ENCODE peak calls at places on chromosomes 2 and 18, in seven cellular contexts. D, X, V, U, B, L and I are unnamed samples.

GRCh38 chr2:120825370-120826259 is 89.9 kb downstream of the GLI2 start:
- DNase-seq in V (peak; percentile 90), U (peak; percentile 94), L (no peak), B (peak; percentile 26), X (no peak), D (no peak), I (peak; percentile 67)

GRCh38 chr2:219308142-219309093 is 783 bp downstream of the PTPRN start:
- DNase-seq in B (peak; percentile 86), U (peak; percentile 72), X (peak; percentile 85), D (peak; percentile 89), V (peak; percentile 65), L (peak; percentile 97), I (peak; percentile 89)

GRCh38 chr2:70002241-70002896 is 40.9 kb upstream of the ASPRV1 start:
- DNase-seq in B (no peak), L (peak; percentile 35), D (no peak), X (no peak), V (no peak), U (no peak), I (no peak)

GRCh38 chr18:28781616-28782362 is 604.9 kb upstream of the CDH2 start:
- DNase-seq in X (no peak), V (no peak), U (no peak), B (no peak), D (no peak), L (no peak), I (no peak)

GRCh38 chr18:59712311-59712710 is 15.1 kb upstream of the CCBE1 start:
- DNase-seq in V (no peak), B (no peak), L (no peak), D (no peak), U (no peak), X (no peak), I (no peak)

GRCh38 chr2:109185338-109185737 is 56.3 kb downstream of the SH3RF3 start:
- DNase-seq in U (peak; percentile 56), B (no peak), V (peak; percentile 95), X (no peak), D (no peak), L (no peak), I (peak; percentile 57)

GRCh38 chr2:19104503-19104902 is 253.9 kb downstream of the OSR1 start:
- DNase-seq in D (no peak), X (no peak), L (no peak), B (peak; percentile 62), U (no peak), V (no peak), I (no peak)

GRCh38 chr2:41160439-41160838 is 708.5 kb upstream of the SLC8A1 start:
- DNase-seq in D (no peak), B (peak; percentile 57), U (peak; percentile 13), L (no peak), V (no peak), X (no peak), I (peak; percentile 13)

GRCh38 chr2:42013409-42013808 is 34.4 kb upstream of the PKDCC start:
- DNase-seq in V (no peak), B (peak; percentile 69), D (no peak), X (no peak), L (no peak), U (peak; percentile 53), I (no peak)

DNA sequence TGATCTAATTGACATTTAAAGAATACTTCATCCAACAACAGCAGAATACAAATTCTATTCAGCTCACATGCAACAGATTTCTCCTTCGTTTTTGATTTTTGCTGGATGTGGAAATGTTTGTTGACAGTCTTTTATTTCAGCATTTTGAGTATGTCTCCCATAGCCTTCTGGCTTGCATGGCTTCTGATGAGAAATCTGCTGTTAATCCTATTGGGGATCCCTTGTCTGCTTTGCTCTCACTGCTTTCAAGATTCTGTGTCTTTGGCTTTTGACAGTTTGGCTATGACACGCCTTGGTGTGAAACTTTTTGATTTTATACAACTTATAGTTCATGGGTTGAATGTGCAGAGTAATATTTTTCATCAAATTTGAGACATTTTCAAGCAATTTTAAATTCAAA is 44.7 kb downstream of the TRABD2A start:
- DNase-seq in B (no peak), V (no peak), L (no peak), U (no peak), X (no peak), D (no peak), I (no peak)
- H2AK5ac ChIP-seq in B (no peak overlapping the region), V (no peak overlapping the region), L (no peak overlapping the region), U (no peak overlapping the region), X (no peak overlapping the region), D (no peak overlapping the region), I (no peak overlapping the region)

GRCh38 chr2:12063210-12063609 is 316.8 kb downstream of the LPIN1 start:
- DNase-seq in V (no peak), D (no peak), U (no peak), L (no peak), B (no peak), X (no peak), I (no peak)
- H3K4me1 ChIP-seq in V (peaks cover 13% of the 10 kb centered on the region), D (peaks cover 3% of the 10 kb centered on the region), U (peaks cover 4% of the 10 kb centered on the region), L (no peaks in the 10 kb centered on the region), B (no peaks in the 10 kb centered on the region), X (no peaks in the 10 kb centered on the region), I (no peaks in the 10 kb centered on the region)

DNA sequence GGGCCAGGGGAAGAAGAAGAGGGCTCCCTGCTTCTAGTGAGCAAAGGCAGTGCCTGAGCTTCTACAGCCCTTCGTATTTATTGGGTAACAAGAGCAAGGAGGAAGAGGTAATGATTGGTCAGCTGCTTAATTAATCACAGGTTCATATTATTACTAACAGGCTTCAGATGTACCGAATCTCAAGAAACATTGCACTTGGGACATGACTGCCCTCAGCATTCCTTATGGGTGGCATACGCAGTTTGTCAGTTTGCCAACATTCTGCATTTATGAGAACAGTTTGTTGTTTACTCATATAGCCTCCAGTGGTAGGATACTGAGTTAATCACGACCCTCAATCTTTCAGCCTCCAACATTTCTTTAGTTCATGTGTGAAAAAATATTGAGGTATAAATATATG is 84.5 kb downstream of the HIBCH start:
- DNase-seq in X (no peak), L (no peak), U (no peak), D (no peak), B (no peak), V (no peak), I (no peak)
- H2AK5ac ChIP-seq in X (no peak overlapping the region), L (no peak overlapping the region), U (no peak overlapping the region), D (no peak overlapping the region), B (no peak overlapping the region), V (no peak overlapping the region), I (no peak overlapping the region)

GRCh38 chr2:168526641-168527040 is 70.6 kb downstream of the CERS6 start:
- DNase-seq in X (no peak), U (peak; percentile 49), V (no peak), B (peak; percentile 32), D (no peak), L (no peak), I (no peak)

GRCh38 chr2:168529900-168530561 is 74.0 kb downstream of the CERS6 start:
- DNase-seq in X (no peak), B (no peak), V (no peak), L (no peak), U (no peak), D (no peak), I (peak; percentile 31)

GRCh38 chr2:168529054-168529833 is 73.2 kb downstream of the CERS6 start:
- DNase-seq in B (peak; percentile 35), D (no peak), X (no peak), L (no peak), U (no peak), V (no peak), I (no peak)

GRCh38 chr2:168528016-168528415 is 71.9 kb downstream of the CERS6 start:
- DNase-seq in U (no peak), D (no peak), L (no peak), B (no peak), X (no peak), V (no peak), I (no peak)

DNA sequence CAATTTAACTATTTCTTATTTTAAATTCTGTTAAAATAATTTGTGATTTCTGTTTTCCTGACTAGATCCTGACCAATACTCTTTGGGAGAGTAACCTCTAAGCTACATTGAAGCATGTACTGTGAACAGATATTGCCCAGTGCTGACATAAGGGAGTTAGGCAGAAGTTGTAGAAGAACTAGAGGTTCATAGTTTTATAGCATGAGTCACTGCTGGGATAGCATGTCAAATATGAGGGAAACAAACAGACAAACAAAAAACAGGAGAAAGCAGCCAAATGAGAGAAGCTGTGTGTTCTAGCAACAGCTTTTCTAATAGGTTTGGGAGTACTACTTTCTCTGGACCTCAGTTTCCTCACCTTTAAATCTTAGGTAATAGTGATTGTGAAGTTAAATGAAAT is 72.4 kb downstream of the CERS6 start:
- DNase-seq in B (peak; percentile 23), X (no peak), D (no peak), V (peak; percentile 30), U (no peak), L (no peak), I (no peak)
- H3K4me1 ChIP-seq in B (peaks cover 5% of the 10 kb centered on the region), X (peaks cover 5% of the 10 kb centered on the region), D (peaks cover 7% of the 10 kb centered on the region), V (peaks cover 13% of the 10 kb centered on the region), U (peaks cover 1% of the 10 kb centered on the region), L (peaks cover 6% of the 10 kb centered on the region), I (peaks cover 8% of the 10 kb centered on the region)

GRCh38 chr2:132901661-132902060 is 231.7 kb upstream of the LYPD1 start:
- DNase-seq in V (peak; percentile 29), D (no peak), L (no peak), U (no peak), X (no peak), B (no peak), I (no peak)

DNA sequence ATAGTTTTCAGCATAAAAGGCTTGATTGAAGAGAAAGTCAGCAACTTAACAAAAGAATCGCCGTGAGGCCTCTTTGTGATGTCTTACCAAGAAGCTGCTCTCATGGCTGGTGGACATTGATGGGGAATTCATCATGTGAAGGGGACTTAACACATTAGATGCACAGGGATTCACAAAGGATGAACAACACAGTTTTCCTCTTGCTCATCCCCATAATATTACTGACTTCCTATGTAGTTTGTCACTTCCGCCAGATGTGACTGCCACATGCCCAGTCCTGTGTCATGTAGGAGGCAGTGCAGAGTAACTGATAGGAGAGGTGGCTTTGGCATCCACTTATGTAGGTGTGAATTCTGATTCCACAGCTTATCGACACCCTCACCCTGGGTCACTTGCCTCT is 232.6 kb upstream of the LYPD1 start:
- DNase-seq in V (no peak), L (no peak), X (no peak), D (no peak), B (no peak), U (no peak), I (peak; percentile 7)
- H2AK5ac ChIP-seq in V (no peak overlapping the region), L (no peak overlapping the region), X (no peak overlapping the region), D (no peak overlapping the region), B (no peak overlapping the region), U (no peak overlapping the region), I (no peak overlapping the region)